ENCODE peak calls at places on chromosomes 4 and X, in eight cellular contexts. F is CD8-positive, alpha-beta memory T cell; E is sigmoid colon; G is cardiac muscle cell; U is lower lobe of right lung; H is H1; V is H9; Y is aorta. M is an unnamed sample.

GRCh38 chr4:165814256-165815010 is 58.6 kb upstream of the TLL1 start:
- DNase-seq in G (peak; percentile 21), H (no peak), E (no peak), V (no peak), U (no peak), F (no peak), Y (no peak), M (no peak)

GRCh38 chrX:52995974-52996304 is 37.6 kb upstream of the FAM156A start:
- DNase-seq in F (no peak), Y (no peak), H (no peak), V (no peak), U (no peak), E (no peak), G (no peak), M (no peak)

GRCh38 chr4:8747896-8748575 is 123.6 kb downstream of the HMX1 start:
- DNase-seq in G (no peak), E (peak; percentile 50), H (no peak), V (no peak), F (no peak), Y (peak; percentile 65), U (peak; percentile 31), M (no peak)

GRCh38 chr4:32147446-32148064 is 1427.4 kb downstream of the PCDH7 start:
- DNase-seq in V (no peak), E (no peak), G (no peak), H (no peak), F (no peak), Y (no peak), U (no peak), M (no peak)

GRCh38 chr4:106032851-106033286 is 137.6 kb downstream of the NPNT start:
- DNase-seq in Y (peak; percentile 76), U (no peak), F (no peak), E (no peak), H (no peak), G (peak; percentile 34), V (no peak), M (no peak)

GRCh38 chrX:30302957-30303356 is 6.2 kb downstream of the NR0B1 start:
- DNase-seq in E (no peak), V (no peak), F (no peak), H (no peak), U (no peak), G (peak; percentile 6), Y (peak; percentile 71), M (peak; percentile 80)

GRCh38 chrX:129556806-129557315 is 16.8 kb downstream of the OCRL start:
- DNase-seq in Y (no peak), F (no peak), U (no peak), E (no peak), V (no peak), G (no peak), H (no peak), M (no peak)

GRCh38 chr4:83217721-83218522 is 66.7 kb downstream of the COQ2 start:
- DNase-seq in E (no peak), Y (no peak), G (no peak), H (no peak), F (peak; percentile 37), U (no peak), V (no peak), M (no peak)

GRCh38 chr4:121150486-121150885 is 13.6 kb downstream of the TNIP3 start:
- DNase-seq in F (no peak), G (no peak), E (no peak), U (no peak), Y (no peak), H (no peak), V (no peak), M (no peak)

GRCh38 chr4:152369903-152370296 is 166.0 kb downstream of the FBXW7 start:
- DNase-seq in G (no peak), U (no peak), V (no peak), H (no peak), Y (no peak), E (no peak), F (no peak), M (no peak)

GRCh38 chrX:39836802-39837420 is 260.8 kb downstream of the BCOR start:
- DNase-seq in U (no peak), V (no peak), G (no peak), H (no peak), Y (no peak), F (no peak), E (no peak), M (no peak)

GRCh38 chr4:175071123-175071522 is 153.0 kb downstream of the ADAM29 start:
- DNase-seq in V (no peak), E (no peak), H (no peak), G (no peak), F (no peak), Y (no peak), U (no peak), M (no peak)

GRCh38 chrX:6021316-6022091 is 207.2 kb downstream of the NLGN4X start:
- DNase-seq in Y (no peak), G (peak; percentile 2), V (peak; percentile 47), E (no peak), F (no peak), U (no peak), H (no peak), M (peak; percentile 54)

GRCh38 chr4:141124224-141124623 is 9.0 kb downstream of the RNF150 start:
- DNase-seq in U (no peak), V (no peak), F (no peak), Y (no peak), E (no peak), G (no peak), H (no peak), M (no peak)

GRCh38 chr4:154073107-154073817 is 284.4 kb upstream of the SFRP2 start:
- DNase-seq in Y (no peak), V (no peak), H (no peak), G (peak; percentile 3), E (no peak), F (no peak), U (no peak), M (no peak)

GRCh38 chr4:174398728-174399127 is 115.0 kb downstream of the CEP44 start:
- DNase-seq in Y (no peak), G (peak; percentile 68), E (no peak), F (no peak), H (no peak), V (no peak), U (no peak), M (no peak)

GRCh38 chr4:118981839-118982381 is 93.3 kb downstream of the SYNPO2 start:
- DNase-seq in Y (no peak), U (peak; percentile 47), G (peak; percentile 92), F (peak; percentile 10), H (no peak), V (peak; percentile 50), E (peak; percentile 86), M (peak; percentile 77)

GRCh38 chr4:48126621-48127020 is 7.4 kb downstream of the TXK start:
- DNase-seq in V (no peak), F (no peak), E (no peak), H (no peak), U (no peak), Y (no peak), G (no peak), M (no peak)
- H3K4me1 ChIP-seq in V (peaks cover 3% of the 10 kb centered on the region), F (peaks cover 100% of the 10 kb centered on the region), E (no peaks in the 10 kb centered on the region), H (peaks cover 10% of the 10 kb centered on the region), U (peaks cover 28% of the 10 kb centered on the region), Y (no peaks in the 10 kb centered on the region), G (peaks cover 15% of the 10 kb centered on the region), M (no peaks in the 10 kb centered on the region)

DNA sequence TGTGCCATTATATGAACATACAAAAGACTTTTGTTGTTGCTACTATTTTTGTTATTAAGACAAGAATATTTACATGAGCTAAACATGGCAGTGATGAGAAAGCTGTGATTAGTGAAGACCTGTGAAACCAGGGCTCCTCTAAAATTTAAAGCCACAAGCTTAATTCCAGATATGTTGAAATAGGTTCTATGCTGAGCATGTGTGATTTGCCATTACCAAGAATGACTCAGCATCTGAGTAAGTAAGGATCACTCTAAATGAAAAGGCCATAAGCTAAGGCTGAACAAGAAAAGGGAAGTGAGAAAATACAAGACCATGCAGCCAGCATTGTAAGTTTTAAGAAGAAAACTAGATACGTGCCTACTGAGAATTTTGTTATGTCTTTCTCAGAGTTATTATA is 75.9 kb upstream of the CAMK2D start:
- DNase-seq in E (no peak), Y (no peak), H (no peak), G (peak; percentile 88), U (no peak), F (no peak), V (no peak), M (no peak)
- H3K27ac ChIP-seq in E (no peak overlapping the region), Y (no peak overlapping the region), H (no peak overlapping the region), G (no peak overlapping the region), U (no peak overlapping the region), F (no peak overlapping the region), V (no peak overlapping the region), M (no peak overlapping the region)

GRCh38 chrX:136488706-136489105 is 959 bp downstream of the BRS3 start:
- DNase-seq in G (no peak), Y (no peak), F (no peak), E (no peak), H (no peak), U (no peak), V (no peak), M (no peak)
- H3K27me3 ChIP-seq in G (peaks cover 3% of the 10 kb centered on the region), Y (no peaks in the 10 kb centered on the region), F (no peaks in the 10 kb centered on the region), E (no peaks in the 10 kb centered on the region), H (no peaks in the 10 kb centered on the region), U (peaks cover 3% of the 10 kb centered on the region), V (no peaks in the 10 kb centered on the region), M (no peaks in the 10 kb centered on the region)

GRCh38 chr4:168618577-168619265 is 121.9 kb downstream of the PALLD start:
- DNase-seq in Y (no peak), F (no peak), V (no peak), U (no peak), H (no peak), E (no peak), G (no peak), M (no peak)
- H3K4me1 ChIP-seq in Y (peaks cover 20% of the 10 kb centered on the region), F (no peaks in the 10 kb centered on the region), V (peaks cover 8% of the 10 kb centered on the region), U (no peaks in the 10 kb centered on the region), H (peaks cover 8% of the 10 kb centered on the region), E (no peaks in the 10 kb centered on the region), G (peaks cover 27% of the 10 kb centered on the region), M (no peaks in the 10 kb centered on the region)

DNA sequence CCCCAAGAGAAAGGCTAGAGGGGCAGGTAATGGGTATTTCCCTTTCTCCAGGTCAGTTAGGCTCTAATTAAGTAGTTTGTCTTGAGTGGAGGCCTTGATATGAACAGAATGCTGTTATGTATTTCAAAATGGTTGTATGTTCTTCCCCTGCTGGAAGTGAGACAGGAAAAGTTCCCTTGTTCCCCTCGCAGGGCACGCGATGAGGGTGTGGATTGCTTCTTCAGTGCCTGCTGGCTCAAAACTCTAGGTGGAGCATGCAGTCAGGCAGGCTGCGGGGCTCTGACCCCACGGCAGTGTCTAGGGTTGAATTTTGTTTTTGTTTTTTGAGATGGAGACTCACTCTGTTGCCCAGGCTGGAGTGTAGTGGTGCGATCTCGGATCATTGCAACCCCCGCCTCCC is 341.0 kb upstream of the ZCCHC13 start:
- DNase-seq in H (no peak), U (no peak), F (no peak), Y (no peak), G (no peak), V (no peak), E (no peak), M (no peak)
- H3K27ac ChIP-seq in H (no peak overlapping the region), U (no peak overlapping the region), F (no peak overlapping the region), Y (no peak overlapping the region), G (peak overlapping the region; percentile 80), V (no peak overlapping the region), E (no peak overlapping the region), M (no peak overlapping the region)

DNA sequence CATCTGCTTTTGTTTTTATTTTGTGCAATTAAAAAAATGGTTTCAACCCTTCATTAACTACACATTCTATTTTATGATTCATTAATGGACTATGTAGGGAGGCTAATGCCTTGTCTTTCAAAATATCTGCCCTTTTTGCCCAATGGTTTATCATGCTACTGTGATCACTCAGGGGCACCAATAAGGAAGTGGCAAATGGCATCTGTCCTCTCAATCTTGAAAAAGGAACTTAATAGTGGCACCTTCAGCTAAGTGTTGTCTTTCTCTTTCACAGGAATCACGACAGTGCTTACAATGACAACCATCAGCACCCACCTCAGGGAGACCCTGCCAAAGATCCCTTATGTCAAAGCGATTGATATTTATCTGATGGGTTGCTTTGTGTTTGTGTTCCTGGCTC is 57.1 kb downstream of the COMMD8 start:
- DNase-seq in V (no peak), G (no peak), E (no peak), F (no peak), U (no peak), H (no peak), Y (no peak), M (no peak)
- H3K27me3 ChIP-seq in V (no peaks in the 10 kb centered on the region), G (no peaks in the 10 kb centered on the region), E (no peaks in the 10 kb centered on the region), F (no peaks in the 10 kb centered on the region), U (no peaks in the 10 kb centered on the region), H (no peaks in the 10 kb centered on the region), Y (no peaks in the 10 kb centered on the region), M (no peaks in the 10 kb centered on the region)

M was measured in testis.